ENCODE peak calls at places on chromosome 12, in six cellular contexts. J, Z, L, H, N and Q are unnamed samples.

GRCh38 chr12:124732275-124733075 is 131.2 kb downstream of the SCARB1 start:
- DNase-seq in J (no peak), Z (no peak), L (no peak), H (no peak), N (no peak), Q (no peak)

GRCh38 chr12:68755536-68756243 is 9.7 kb downstream of the SLC35E3 start:
- DNase-seq in J (no peak), Z (no peak), L (no peak), H (no peak), N (no peak), Q (no peak)

GRCh38 chr12:93301171-93301570 is 76.6 kb upstream of the NUDT4 start:
- DNase-seq in J (no peak), Z (no peak), L (no peak), H (no peak), N (no peak), Q (no peak)

GRCh38 chr12:116153983-116154382 is 123.5 kb downstream of the MED13L start:
- DNase-seq in J (no peak), Z (no peak), L (no peak), H (no peak), N (no peak), Q (no peak)

GRCh38 chr12:30961030-30961429 is 34.5 kb downstream of the TSPAN11 start:
- DNase-seq in J (no peak), Z (no peak), L (no peak), H (no peak), N (no peak), Q (no peak)

GRCh38 chr12:10101648-10102220 is 2.9 kb upstream of the CLEC1A start:
- DNase-seq in J (no peak), Z (no peak), L (no peak), H (no peak), N (no peak), Q (peak)

GRCh38 chr12:43147893-43148292 is 404.1 kb downstream of the ADAMTS20 start:
- DNase-seq in J (no peak), Z (no peak), L (no peak), H (no peak), N (no peak), Q (no peak)

GRCh38 chr12:125983094-125983783 is 918.0 kb downstream of the AACS start:
- DNase-seq in J (peak), Z (no peak), L (peak), H (no peak), N (no peak), Q (no peak)

GRCh38 chr12:27284751-27285150 is 40.7 kb downstream of the STK38L start:
- DNase-seq in J (no peak), Z (no peak), L (no peak), H (no peak), N (no peak), Q (peak)

GRCh38 chr12:122399254-122399591 is 23.2 kb downstream of the CLIP1 start:
- DNase-seq in J (no peak), Z (no peak), L (no peak), H (no peak), N (no peak), Q (no peak)